ENCODE peak calls at places on chromosome 21, in nine cellular contexts. X is Peyer's patch, K is psoas muscle, M is astrocyte of the spinal cord, J is left ventricle myocardium inferior, L is mammary epithelial cell, A is esophagus squamous epithelium, H is AG10803, U is stomach. O is an unnamed sample.

GRCh38 chr21:32359719-32360260 is 33.0 kb downstream of the URB1 start:
- DNase-seq in X (no peak), K (no peak), M (no peak), J (no peak), L (peak; percentile 36), A (no peak), H (peak; percentile 15), U (no peak), O (no peak)

GRCh38 chr21:14901482-14901958 is 163.3 kb downstream of the NRIP1 start:
- DNase-seq in X (no peak), K (no peak), M (peak; percentile 98), J (no peak), L (peak; percentile 86), A (no peak), H (peak; percentile 63), U (no peak), O (peak; percentile 54)

GRCh38 chr21:32377506-32377905 is 15.3 kb downstream of the URB1 start:
- DNase-seq in X (no peak), K (no peak), M (no peak), J (no peak), L (no peak), A (no peak), H (no peak), U (no peak), O (no peak)

GRCh38 chr21:42650033-42650370 is 3.4 kb upstream of the PDE9A start:
- DNase-seq in X (no peak), K (peak; percentile 3), M (no peak), J (peak; percentile 12), L (no peak), A (no peak), H (no peak), U (peak; percentile 37), O (no peak)

GRCh38 chr21:21997390-21998333 is 999.5 kb downstream of the NCAM2 start:
- DNase-seq in X (no peak), K (no peak), M (no peak), J (no peak), L (no peak), A (no peak), H (no peak), U (no peak), O (no peak)

GRCh38 chr21:35273331-35273730 is 224.2 kb upstream of the RUNX1 start:
- DNase-seq in X (no peak), K (no peak), M (no peak), J (no peak), L (no peak), A (no peak), H (no peak), U (peak; percentile 52), O (no peak)

GRCh38 chr21:46394819-46395152 is 63.9 kb upstream of the DIP2A start:
- DNase-seq in X (no peak), K (peak; percentile 54), M (no peak), J (no peak), L (no peak), A (no peak), H (no peak), U (no peak), O (no peak)

GRCh38 chr21:28436286-28436932 is 556.3 kb downstream of the LTN1 start:
- DNase-seq in X (no peak), K (no peak), M (peak; percentile 72), J (no peak), L (peak; percentile 50), A (no peak), H (no peak), U (no peak), O (peak; percentile 49)

GRCh38 chr21:46229133-46229922 is 754 bp upstream of the LSS start:
- DNase-seq in X (peak; percentile 55), K (no peak), M (no peak), J (no peak), L (no peak), A (no peak), H (no peak), U (no peak), O (no peak)

GRCh38 chr21:42746593-42747266 is 93.3 kb downstream of the PDE9A start:
- DNase-seq in X (peak; percentile 60), K (no peak), M (no peak), J (peak; percentile 46), L (no peak), A (no peak), H (no peak), U (peak; percentile 53), O (no peak)

GRCh38 chr21:28928578-28929124 is 64.0 kb downstream of the LTN1 start:
- DNase-seq in X (no peak), K (no peak), M (no peak), J (no peak), L (peak; percentile 7), A (no peak), H (no peak), U (no peak), O (peak; percentile 11)

GRCh38 chr21:14707265-14708020 is 161.3 kb upstream of the SAMSN1 start:
- DNase-seq in X (no peak), K (no peak), M (no peak), J (no peak), L (peak; percentile 45), A (no peak), H (no peak), U (no peak), O (no peak)

DNA sequence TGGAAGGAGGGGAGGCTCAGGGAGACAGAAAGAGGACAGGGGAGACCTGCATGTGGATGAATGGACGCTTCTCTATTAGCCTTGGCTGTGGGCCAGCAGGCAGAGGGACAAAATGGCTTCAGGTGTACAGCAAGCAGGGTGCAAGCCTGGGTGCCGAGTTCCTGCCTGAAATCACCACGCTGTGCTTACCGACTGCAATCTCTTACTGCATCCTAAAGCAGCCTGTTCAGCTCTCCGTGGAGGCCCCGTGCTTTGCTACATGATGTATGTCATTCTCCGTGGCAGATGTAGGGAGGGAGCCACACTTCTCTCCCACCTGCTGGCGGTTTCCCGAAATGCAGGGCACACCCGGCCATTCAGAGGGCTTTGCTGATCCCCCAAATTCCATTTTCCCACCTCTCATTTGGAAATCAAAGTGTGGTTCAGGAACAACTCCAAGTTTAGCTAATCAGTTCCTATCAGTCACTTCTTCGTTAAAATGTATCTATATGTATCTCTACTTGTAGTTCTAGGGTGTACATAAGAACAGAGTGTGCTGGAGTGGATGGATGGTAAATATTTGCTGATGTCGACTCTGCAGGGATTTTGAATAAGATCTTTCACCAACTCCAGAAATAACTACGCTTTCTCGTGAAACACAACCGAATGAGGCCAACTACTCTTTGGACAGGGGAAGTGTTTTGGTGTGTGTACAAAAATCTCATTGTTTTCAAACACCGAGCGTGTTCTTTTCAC is 122.3 kb upstream of the BACE2 start:
- DNase-seq in X (no peak), K (no peak), M (no peak), J (no peak), L (no peak), A (no peak), H (no peak), U (peak; percentile 64), O (no peak)
- TF ChIP-seq CTCF in X (no peak), K (no peak), M (peak; percentile 11), J (peak; percentile 54), L (peak; percentile 75), A (peak; percentile 52), H (no peak), U (peak; percentile 60), O (no peak)

GRCh38 chr21:36539434-36540150 is 59.7 kb upstream of the CLDN14 start:
- DNase-seq in X (no peak), K (no peak), M (no peak), J (no peak), L (no peak), A (no peak), H (no peak), U (no peak), O (no peak)

GRCh38 chr21:36538761-36539160 is 58.8 kb upstream of the CLDN14 start:
- DNase-seq in X (no peak), K (no peak), M (no peak), J (no peak), L (no peak), A (no peak), H (no peak), U (no peak), O (no peak)

GRCh38 chr21:36541721-36542139 is 61.8 kb upstream of the CLDN14 start:
- DNase-seq in X (no peak), K (no peak), M (no peak), J (no peak), L (no peak), A (no peak), H (no peak), U (no peak), O (no peak)

GRCh38 chr21:36542312-36543101 is 62.6 kb upstream of the CLDN14 start:
- DNase-seq in X (no peak), K (no peak), M (no peak), J (no peak), L (no peak), A (no peak), H (no peak), U (peak; percentile 47), O (no peak)

GRCh38 chr21:36540700-36541099 is 60.8 kb upstream of the CLDN14 start:
- DNase-seq in X (no peak), K (no peak), M (no peak), J (no peak), L (no peak), A (no peak), H (no peak), U (no peak), O (no peak)
- H3K4me3 ChIP-seq in X (no peak overlapping the region), K (no peak overlapping the region), M (no peak overlapping the region), J (no peak overlapping the region), L (no peak overlapping the region), A (no peak overlapping the region), H (no peak overlapping the region), U (no peak overlapping the region), O (no peak overlapping the region)

DNA sequence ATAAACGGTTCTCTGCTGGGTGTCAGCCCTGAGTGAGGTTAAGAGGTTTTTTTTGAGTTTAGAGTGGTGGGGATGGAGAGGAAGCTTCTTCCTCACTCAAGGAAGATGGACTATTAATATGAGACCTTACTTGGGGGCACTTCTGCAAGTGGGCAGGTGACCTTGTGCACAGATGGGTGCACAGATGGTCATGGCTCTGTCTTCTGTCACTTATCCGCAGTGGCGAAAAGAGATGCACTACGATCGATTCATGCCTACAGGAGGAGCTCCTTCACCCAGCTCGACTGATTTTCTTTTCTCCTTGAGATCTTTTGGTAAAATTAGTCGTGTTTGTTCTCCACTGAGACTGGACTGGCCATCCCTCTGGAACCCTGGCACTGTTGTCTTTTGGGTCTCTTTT is 22.9 kb upstream of the CYYR1 start:
- DNase-seq in X (no peak), K (no peak), M (no peak), J (no peak), L (no peak), A (no peak), H (no peak), U (no peak), O (no peak)
- TF ChIP-seq CTCF in X (no peak), K (no peak), M (no peak), J (no peak), L (no peak), A (no peak), H (no peak), U (no peak), O (no peak)

DNA sequence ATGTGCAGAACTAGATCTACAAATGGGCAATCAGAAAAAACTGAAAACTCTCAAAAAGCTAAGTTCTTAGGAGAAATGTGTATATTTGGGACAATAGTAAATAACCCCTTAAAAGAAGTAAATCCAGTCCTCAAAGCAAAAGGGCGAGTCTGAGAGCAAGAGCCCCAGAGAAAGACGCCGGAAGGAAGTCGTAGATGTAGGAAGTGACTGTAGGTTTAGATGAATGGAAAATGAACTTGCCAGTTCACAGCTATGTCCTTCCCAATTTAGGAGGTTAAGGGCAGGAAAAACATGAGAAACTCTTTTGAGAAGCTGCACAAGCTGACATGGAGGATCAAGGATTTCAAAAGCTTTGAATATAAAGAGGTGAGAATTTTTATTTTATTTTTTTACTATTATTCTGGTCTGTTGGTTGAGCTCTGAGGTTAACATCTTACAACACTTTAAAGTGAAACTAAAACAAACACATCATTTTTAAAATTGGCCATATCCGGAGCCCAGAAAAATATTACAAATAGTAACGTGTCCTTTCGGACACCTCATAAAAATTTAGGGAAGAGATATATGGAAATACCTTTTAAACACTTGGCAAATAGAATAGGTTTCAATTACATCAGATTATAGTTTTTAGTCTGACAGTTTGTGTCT is 1178.6 kb downstream of the MRPL39 start:
- DNase-seq in X (no peak), K (no peak), M (no peak), J (no peak), L (no peak), A (no peak), H (no peak), U (no peak), O (no peak)
- H3K4me3 ChIP-seq in X (peak overlapping the region; percentile 18), K (peak overlapping the region; percentile 48), M (no peak overlapping the region), J (peak overlapping the region; percentile 37), L (no peak overlapping the region), A (no peak overlapping the region), H (peak overlapping the region; percentile 18), U (no peak overlapping the region), O (no peak overlapping the region)